ENCODE peak calls at places on chromosomes 5 and 9, in six cellular contexts. One of them, this sample, is unnamed.

GRCh38 chr5:63719147-63719546 is 243.1 kb downstream of the HTR1A start:
- DNase-seq in tibial nerve: no peak
- DNase-seq in uterus: no peak
- DNase-seq in IMR-90: no peak
- DNase-seq in transverse colon: no peak
- DNase-seq in endothelial cell of umbilical vein: no peak
- DNase-seq in this sample: no peak

GRCh38 chr9:134130503-134131375 is 5.1 kb upstream of the WDR5 start:
- DNase-seq in tibial nerve: peak; percentile 39
- DNase-seq in uterus: peak; percentile 50
- DNase-seq in IMR-90: peak; percentile 11
- DNase-seq in transverse colon: peak; percentile 42
- DNase-seq in endothelial cell of umbilical vein: no peak
- DNase-seq in this sample: peak; percentile 82

GRCh38 chr9:14031015-14031414 is 282.9 kb downstream of the NFIB start:
- DNase-seq in tibial nerve: peak; percentile 29
- DNase-seq in uterus: peak; percentile 24
- DNase-seq in IMR-90: peak; percentile 18
- DNase-seq in transverse colon: no peak
- DNase-seq in endothelial cell of umbilical vein: peak; percentile 84
- DNase-seq in this sample: no peak

GRCh38 chr9:113468716-113469448 is 5.4 kb downstream of the RGS3 start:
- DNase-seq in tibial nerve: no peak
- DNase-seq in uterus: no peak
- DNase-seq in IMR-90: no peak
- DNase-seq in transverse colon: no peak
- DNase-seq in endothelial cell of umbilical vein: no peak
- DNase-seq in this sample: peak; percentile 47

GRCh38 chr9:89592963-89593775 is 11.6 kb upstream of the GADD45G start:
- DNase-seq in tibial nerve: no peak
- DNase-seq in uterus: no peak
- DNase-seq in IMR-90: peak; percentile 57
- DNase-seq in transverse colon: no peak
- DNase-seq in endothelial cell of umbilical vein: no peak
- DNase-seq in this sample: no peak

GRCh38 chr9:124360277-124360676 is 55.0 kb downstream of the PSMB7 start:
- DNase-seq in tibial nerve: no peak
- DNase-seq in uterus: no peak
- DNase-seq in IMR-90: no peak
- DNase-seq in transverse colon: no peak
- DNase-seq in endothelial cell of umbilical vein: no peak
- DNase-seq in this sample: no peak

GRCh38 chr9:84996049-84996448 is 326.5 kb downstream of the NTRK2 start:
- DNase-seq in tibial nerve: no peak
- DNase-seq in uterus: no peak
- DNase-seq in IMR-90: no peak
- DNase-seq in transverse colon: no peak
- DNase-seq in endothelial cell of umbilical vein: no peak
- DNase-seq in this sample: no peak

GRCh38 chr9:133787749-133788015 is 49.5 kb upstream of the SARDH start:
- DNase-seq in tibial nerve: no peak
- DNase-seq in uterus: no peak
- DNase-seq in IMR-90: no peak
- DNase-seq in transverse colon: peak; percentile 77
- DNase-seq in endothelial cell of umbilical vein: no peak
- DNase-seq in this sample: no peak

GRCh38 chr5:25006734-25007133 is 362.0 kb upstream of the CDH10 start:
- DNase-seq in tibial nerve: no peak
- DNase-seq in uterus: no peak
- DNase-seq in IMR-90: no peak
- DNase-seq in transverse colon: no peak
- DNase-seq in endothelial cell of umbilical vein: no peak
- DNase-seq in this sample: no peak

GRCh38 chr5:41770799-41771198 is 99.4 kb downstream of the OXCT1 start:
- DNase-seq in tibial nerve: no peak
- DNase-seq in uterus: no peak
- DNase-seq in IMR-90: no peak
- DNase-seq in transverse colon: no peak
- DNase-seq in endothelial cell of umbilical vein: no peak
- DNase-seq in this sample: no peak

GRCh38 chr9:4334439-4334838 is 34.6 kb upstream of the GLIS3 start:
- DNase-seq in tibial nerve: no peak
- DNase-seq in uterus: peak; percentile 51
- DNase-seq in IMR-90: peak; percentile 8
- DNase-seq in transverse colon: peak; percentile 42
- DNase-seq in endothelial cell of umbilical vein: peak; percentile 94
- DNase-seq in this sample: peak; percentile 80

GRCh38 chr9:127277099-127277498 is 12.5 kb downstream of the GARNL3 start:
- DNase-seq in tibial nerve: no peak
- DNase-seq in uterus: no peak
- DNase-seq in IMR-90: no peak
- DNase-seq in transverse colon: no peak
- DNase-seq in endothelial cell of umbilical vein: peak; percentile 39
- DNase-seq in this sample: no peak

GRCh38 chr5:38060354-38060753 is 198.0 kb upstream of the EGFLAM start:
- DNase-seq in tibial nerve: no peak
- DNase-seq in uterus: no peak
- DNase-seq in IMR-90: peak; percentile 66
- DNase-seq in transverse colon: no peak
- DNase-seq in endothelial cell of umbilical vein: no peak
- DNase-seq in this sample: no peak

GRCh38 chr5:131379071-131379538 is 115.3 kb downstream of the CDC42SE2 start:
- DNase-seq in tibial nerve: no peak
- DNase-seq in uterus: no peak
- DNase-seq in IMR-90: peak; percentile 18
- DNase-seq in transverse colon: no peak
- DNase-seq in endothelial cell of umbilical vein: no peak
- DNase-seq in this sample: no peak

GRCh38 chr5:33659526-33660169 is 218.9 kb downstream of the TARS1 start:
- DNase-seq in tibial nerve: no peak
- DNase-seq in uterus: no peak
- DNase-seq in IMR-90: no peak
- DNase-seq in transverse colon: no peak
- DNase-seq in endothelial cell of umbilical vein: no peak
- DNase-seq in this sample: no peak

GRCh38 chr5:140324834-140325195 is 21.6 kb downstream of the HBEGF start:
- DNase-seq in tibial nerve: no peak
- DNase-seq in uterus: no peak
- DNase-seq in IMR-90: peak; percentile 92
- DNase-seq in transverse colon: no peak
- DNase-seq in endothelial cell of umbilical vein: no peak
- DNase-seq in this sample: no peak

GRCh38 chr9:101354143-101354764 is 30.6 kb downstream of the BAAT start:
- DNase-seq in tibial nerve: no peak
- DNase-seq in uterus: no peak
- DNase-seq in IMR-90: no peak
- DNase-seq in transverse colon: peak; percentile 18
- DNase-seq in endothelial cell of umbilical vein: no peak
- DNase-seq in this sample: no peak

GRCh38 chr5:169716287-169716686 is 79.2 kb downstream of the DOCK2 start:
- DNase-seq in tibial nerve: no peak
- DNase-seq in uterus: no peak
- DNase-seq in IMR-90: peak; percentile 74
- DNase-seq in transverse colon: no peak
- DNase-seq in endothelial cell of umbilical vein: peak; percentile 88
- DNase-seq in this sample: no peak

GRCh38 chr9:127612993-127613954 is 1.2 kb downstream of the STXBP1 start:
- DNase-seq in tibial nerve: peak; percentile 71
- DNase-seq in uterus: peak; percentile 79
- DNase-seq in IMR-90: peak; percentile 57
- DNase-seq in transverse colon: peak; percentile 54
- DNase-seq in endothelial cell of umbilical vein: peak; percentile 70
- DNase-seq in this sample: peak; percentile 65

GRCh38 chr5:39209924-39210323 is 9.4 kb downstream of the FYB1 start:
- DNase-seq in tibial nerve: no peak
- DNase-seq in uterus: no peak
- DNase-seq in IMR-90: no peak
- DNase-seq in transverse colon: peak; percentile 57
- DNase-seq in endothelial cell of umbilical vein: no peak
- DNase-seq in this sample: no peak

GRCh38 chr5:134268019-134268601 is 42.2 kb upstream of the PPP2CA start:
- DNase-seq in tibial nerve: no peak
- DNase-seq in uterus: no peak
- DNase-seq in IMR-90: no peak
- DNase-seq in transverse colon: no peak
- DNase-seq in endothelial cell of umbilical vein: no peak
- DNase-seq in this sample: no peak

GRCh38 chr9:78860806-78861475 is 564.0 kb downstream of the PSAT1 start:
- DNase-seq in tibial nerve: no peak
- DNase-seq in uterus: no peak
- DNase-seq in IMR-90: peak; percentile 82
- DNase-seq in transverse colon: no peak
- DNase-seq in endothelial cell of umbilical vein: peak; percentile 44
- DNase-seq in this sample: no peak

GRCh38 chr5:40605295-40605958 is 74.3 kb upstream of the PTGER4 start:
- DNase-seq in tibial nerve: peak; percentile 40
- DNase-seq in uterus: no peak
- DNase-seq in IMR-90: peak; percentile 27
- DNase-seq in transverse colon: no peak
- DNase-seq in endothelial cell of umbilical vein: no peak
- DNase-seq in this sample: no peak

GRCh38 chr9:6414291-6414690 is 1.3 kb downstream of the UHRF2 start:
- DNase-seq in tibial nerve: no peak
- DNase-seq in uterus: no peak
- DNase-seq in IMR-90: peak; percentile 50
- DNase-seq in transverse colon: no peak
- DNase-seq in endothelial cell of umbilical vein: peak; percentile 54
- DNase-seq in this sample: no peak

GRCh38 chr9:110744753-110745522 is 76.3 kb downstream of the MUSK start:
- DNase-seq in tibial nerve: peak; percentile 70
- DNase-seq in uterus: peak; percentile 79
- DNase-seq in IMR-90: peak; percentile 98
- DNase-seq in transverse colon: no peak
- DNase-seq in endothelial cell of umbilical vein: peak; percentile 89
- DNase-seq in this sample: no peak

GRCh38 chr9:71737455-71737854 is 30.9 kb downstream of the CEMIP2 start:
- DNase-seq in tibial nerve: no peak
- DNase-seq in uterus: no peak
- DNase-seq in IMR-90: no peak
- DNase-seq in transverse colon: peak; percentile 38
- DNase-seq in endothelial cell of umbilical vein: peak; percentile 30
- DNase-seq in this sample: no peak

GRCh38 chr5:180138976-180139730 is 67.6 kb upstream of the RNF130 start:
- DNase-seq in tibial nerve: no peak
- DNase-seq in uterus: peak; percentile 10
- DNase-seq in IMR-90: no peak
- DNase-seq in transverse colon: no peak
- DNase-seq in endothelial cell of umbilical vein: no peak
- DNase-seq in this sample: no peak

GRCh38 chr5:173872887-173873286 is 15.3 kb upstream of the CPEB4 start:
- DNase-seq in tibial nerve: no peak
- DNase-seq in uterus: peak; percentile 28
- DNase-seq in IMR-90: no peak
- DNase-seq in transverse colon: no peak
- DNase-seq in endothelial cell of umbilical vein: no peak
- DNase-seq in this sample: no peak
- H3K27ac ChIP-seq in tibial nerve: peak overlapping the region; percentile 16
- H3K27ac ChIP-seq in uterus: peak overlapping the region; percentile 39
- H3K27ac ChIP-seq in IMR-90: no peak overlapping the region
- H3K27ac ChIP-seq in transverse colon: no peak overlapping the region
- H3K27ac ChIP-seq in endothelial cell of umbilical vein: no peak overlapping the region
- H3K27ac ChIP-seq in this sample: no peak overlapping the region

DNA sequence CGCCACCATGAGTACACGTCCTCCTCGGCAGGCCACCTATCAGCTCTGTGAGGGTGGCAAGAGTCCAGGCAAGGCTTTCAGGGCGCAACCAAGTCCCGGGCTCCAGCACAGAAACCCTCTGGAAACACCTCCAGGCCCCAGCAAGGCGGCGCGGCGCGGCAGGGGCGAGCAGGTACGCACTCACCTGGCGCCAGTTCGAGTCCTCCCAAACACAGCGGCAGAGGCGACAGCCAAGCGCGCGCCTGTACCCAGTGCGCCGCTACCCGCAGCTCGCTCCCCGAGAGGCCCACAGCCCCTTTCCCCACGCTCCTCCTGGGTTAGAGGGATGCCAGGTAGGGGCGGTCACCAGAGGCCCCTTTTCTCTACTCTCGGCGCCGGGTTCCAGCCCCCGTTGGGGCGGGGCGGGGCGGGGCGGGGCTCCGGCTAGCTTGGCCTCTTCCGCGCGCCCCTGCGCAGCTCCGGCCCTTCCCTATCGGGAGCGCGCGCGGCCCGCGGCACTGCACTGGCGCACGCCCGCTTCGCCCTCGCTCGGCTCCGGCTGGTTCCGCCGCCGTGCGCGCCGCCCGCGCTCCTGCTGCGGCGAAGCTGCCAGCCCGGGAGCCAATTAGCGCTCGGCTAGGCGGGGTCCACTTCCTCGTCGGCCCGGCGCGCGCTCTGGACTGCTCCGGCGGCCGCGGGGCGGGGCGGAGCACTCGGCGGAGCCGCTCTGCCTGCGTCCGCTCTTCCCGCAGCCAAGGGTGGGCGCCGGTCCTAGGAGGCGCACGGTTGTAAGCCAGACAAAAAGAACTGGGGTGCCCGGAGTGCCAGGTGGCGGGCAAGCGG is at the start of the genes NMRK1 and OSTF1:
- DNase-seq in tibial nerve: peak; percentile 83
- DNase-seq in uterus: peak; percentile 93
- DNase-seq in IMR-90: peak; percentile 96
- DNase-seq in transverse colon: peak; percentile 97
- DNase-seq in endothelial cell of umbilical vein: peak; percentile 97
- DNase-seq in this sample: peak; percentile 97
- TF ChIP-seq POLR2A in tibial nerve: peak; percentile 90
- TF ChIP-seq POLR2A in uterus: peak; percentile 70
- TF ChIP-seq POLR2A in IMR-90: peak; percentile 72
- TF ChIP-seq POLR2A in transverse colon: peak; percentile 98
- TF ChIP-seq POLR2A in endothelial cell of umbilical vein: peak; percentile 41
- TF ChIP-seq POLR2A in this sample: peak; percentile 97

DNA sequence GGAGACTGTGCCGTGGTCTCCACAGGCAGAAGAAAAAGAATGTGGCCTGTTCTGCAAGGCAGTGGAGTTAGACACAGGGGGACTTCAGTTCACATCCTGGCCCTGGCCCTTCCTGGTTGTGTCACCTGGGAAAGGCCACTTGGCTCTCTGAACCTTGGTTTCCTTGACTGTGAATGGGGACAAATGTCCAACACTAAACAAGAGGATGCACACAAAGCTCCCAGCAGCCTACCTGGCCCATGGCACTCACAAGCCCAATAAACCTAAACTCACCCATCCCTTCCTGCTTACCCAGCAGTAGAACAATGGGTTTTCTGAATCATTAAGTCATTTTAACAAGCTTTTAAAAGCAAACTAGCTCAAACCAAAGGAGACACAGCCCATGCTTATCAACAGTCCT is 103.9 kb downstream of the FRMD3 start:
- DNase-seq in tibial nerve: no peak
- DNase-seq in uterus: no peak
- DNase-seq in IMR-90: no peak
- DNase-seq in transverse colon: peak; percentile 17
- DNase-seq in endothelial cell of umbilical vein: no peak
- DNase-seq in this sample: no peak
- H3K27ac ChIP-seq in tibial nerve: peak overlapping the region; percentile 20
- H3K27ac ChIP-seq in uterus: no peak overlapping the region
- H3K27ac ChIP-seq in IMR-90: no peak overlapping the region
- H3K27ac ChIP-seq in transverse colon: peak overlapping the region; percentile 12
- H3K27ac ChIP-seq in endothelial cell of umbilical vein: no peak overlapping the region
- H3K27ac ChIP-seq in this sample: no peak overlapping the region

DNA sequence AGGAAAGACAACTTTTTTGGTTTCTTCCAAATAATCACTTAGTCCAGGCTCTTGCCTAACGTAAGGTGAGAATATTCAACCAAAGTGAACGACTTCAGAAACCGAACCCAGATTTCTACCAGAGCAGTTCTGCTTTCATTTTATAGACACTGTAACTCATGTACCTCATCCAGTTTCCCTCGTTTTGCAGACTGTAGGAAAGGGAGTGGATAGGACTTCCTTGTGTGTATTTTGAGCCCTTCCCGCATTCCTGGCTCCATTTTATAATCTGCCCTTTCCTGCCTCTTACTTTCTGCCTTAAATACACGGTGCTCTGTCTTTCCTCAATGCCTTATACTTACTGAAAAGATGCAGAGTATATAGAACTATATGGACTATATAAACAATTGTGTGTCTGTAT is 20.8 kb downstream of the MINAR2 start:
- DNase-seq in tibial nerve: no peak
- DNase-seq in uterus: no peak
- DNase-seq in IMR-90: no peak
- DNase-seq in transverse colon: no peak
- DNase-seq in endothelial cell of umbilical vein: no peak
- DNase-seq in this sample: no peak
- TF ChIP-seq POLR2A in tibial nerve: no peak
- TF ChIP-seq POLR2A in uterus: no peak
- TF ChIP-seq POLR2A in IMR-90: no peak
- TF ChIP-seq POLR2A in transverse colon: no peak
- TF ChIP-seq POLR2A in endothelial cell of umbilical vein: no peak
- TF ChIP-seq POLR2A in this sample: no peak